ENCODE peak calls at places on chromosomes 11 and 22, in seven cellular contexts. One of them, this sample, is unnamed.
A peak's percentile ranks its signal among the peaks of the same experiment; 100 is the strongest.

GRCh38 chr11:27205269-27205668 is 157.7 kb downstream of the CCDC34 start:
- DNase-seq in transverse colon: no peak
- DNase-seq in NCI-H1694 treated with DMSO at 0.1 percent for 48 hours: no peak
- DNase-seq in HEK293T: no peak
- DNase-seq in NCI-H1048: no peak
- DNase-seq in T-cell: no peak
- DNase-seq in GM20000: no peak
- DNase-seq in this sample: no peak

GRCh38 chr11:1827095-1827797 is 7.5 kb upstream of the SYT8 start:
- DNase-seq in T-cell: no peak
- DNase-seq in NCI-H1048: peak; percentile 80
- DNase-seq in transverse colon: peak; percentile 71
- DNase-seq in GM20000: no peak
- DNase-seq in NCI-H1694 treated with DMSO at 0.1 percent for 48 hours: peak; percentile 45
- DNase-seq in HEK293T: no peak
- DNase-seq in this sample: no peak

GRCh38 chr11:44030276-44030932 is 17.4 kb upstream of the ACCSL start:
- DNase-seq in GM20000: no peak
- DNase-seq in transverse colon: no peak
- DNase-seq in HEK293T: no peak
- DNase-seq in NCI-H1048: no peak
- DNase-seq in T-cell: no peak
- DNase-seq in NCI-H1694 treated with DMSO at 0.1 percent for 48 hours: no peak
- DNase-seq in this sample: no peak

GRCh38 chr11:100932474-100933100 is 197.0 kb downstream of the PGR start:
- DNase-seq in NCI-H1048: no peak
- DNase-seq in GM20000: peak; percentile 14
- DNase-seq in T-cell: no peak
- DNase-seq in transverse colon: no peak
- DNase-seq in NCI-H1694 treated with DMSO at 0.1 percent for 48 hours: no peak
- DNase-seq in HEK293T: peak; percentile 24
- DNase-seq in this sample: no peak

GRCh38 chr22:42800731-42801536 is 56.1 kb downstream of the ARFGAP3 start:
- DNase-seq in HEK293T: no peak
- DNase-seq in NCI-H1694 treated with DMSO at 0.1 percent for 48 hours: no peak
- DNase-seq in GM20000: no peak
- DNase-seq in transverse colon: no peak
- DNase-seq in T-cell: no peak
- DNase-seq in NCI-H1048: no peak
- DNase-seq in this sample: no peak

GRCh38 chr22:44126807-44127206 is 53.9 kb upstream of the PARVG start:
- DNase-seq in GM20000: no peak
- DNase-seq in NCI-H1694 treated with DMSO at 0.1 percent for 48 hours: no peak
- DNase-seq in NCI-H1048: no peak
- DNase-seq in transverse colon: no peak
- DNase-seq in T-cell: no peak
- DNase-seq in HEK293T: no peak
- DNase-seq in this sample: no peak

GRCh38 chr22:50169181-50169759 is 1.3 kb upstream of the PANX2 start:
- DNase-seq in NCI-H1694 treated with DMSO at 0.1 percent for 48 hours: no peak
- DNase-seq in GM20000: no peak
- DNase-seq in HEK293T: no peak
- DNase-seq in transverse colon: no peak
- DNase-seq in T-cell: no peak
- DNase-seq in NCI-H1048: no peak
- DNase-seq in this sample: no peak

GRCh38 chr11:73259406-73260126 is 12.6 kb upstream of the P2RY6 start:
- DNase-seq in NCI-H1048: no peak
- DNase-seq in NCI-H1694 treated with DMSO at 0.1 percent for 48 hours: no peak
- DNase-seq in HEK293T: no peak
- DNase-seq in transverse colon: no peak
- DNase-seq in GM20000: no peak
- DNase-seq in T-cell: no peak
- DNase-seq in this sample: no peak

GRCh38 chr11:115345840-115346239 is 158.4 kb downstream of the CADM1 start:
- DNase-seq in transverse colon: no peak
- DNase-seq in NCI-H1048: no peak
- DNase-seq in T-cell: no peak
- DNase-seq in NCI-H1694 treated with DMSO at 0.1 percent for 48 hours: no peak
- DNase-seq in GM20000: no peak
- DNase-seq in HEK293T: no peak
- DNase-seq in this sample: no peak

GRCh38 chr22:45903355-45904149 is 73.4 kb downstream of the WNT7B start:
- DNase-seq in HEK293T: no peak
- DNase-seq in NCI-H1694 treated with DMSO at 0.1 percent for 48 hours: no peak
- DNase-seq in NCI-H1048: no peak
- DNase-seq in transverse colon: no peak
- DNase-seq in T-cell: no peak
- DNase-seq in GM20000: no peak
- DNase-seq in this sample: no peak

GRCh38 chr11:72781313-72782080 is 12.3 kb downstream of the STARD10 start:
- DNase-seq in NCI-H1694 treated with DMSO at 0.1 percent for 48 hours: no peak
- DNase-seq in transverse colon: peak; percentile 64
- DNase-seq in NCI-H1048: peak; percentile 11
- DNase-seq in GM20000: peak; percentile 89
- DNase-seq in T-cell: peak; percentile 53
- DNase-seq in HEK293T: peak; percentile 81
- DNase-seq in this sample: peak; percentile 77

GRCh38 chr22:28728621-28729313 is 12.9 kb downstream of the CHEK2 start:
- DNase-seq in GM20000: no peak
- DNase-seq in NCI-H1694 treated with DMSO at 0.1 percent for 48 hours: no peak
- DNase-seq in transverse colon: no peak
- DNase-seq in NCI-H1048: no peak
- DNase-seq in HEK293T: no peak
- DNase-seq in T-cell: no peak
- DNase-seq in this sample: no peak

GRCh38 chr11:115439385-115439784 is 64.8 kb downstream of the CADM1 start:
- DNase-seq in NCI-H1694 treated with DMSO at 0.1 percent for 48 hours: no peak
- DNase-seq in NCI-H1048: no peak
- DNase-seq in GM20000: no peak
- DNase-seq in T-cell: no peak
- DNase-seq in transverse colon: no peak
- DNase-seq in HEK293T: no peak
- DNase-seq in this sample: no peak

GRCh38 chr11:102361100-102362021 is 14.3 kb downstream of the BIRC2 start:
- DNase-seq in GM20000: no peak
- DNase-seq in NCI-H1694 treated with DMSO at 0.1 percent for 48 hours: no peak
- DNase-seq in transverse colon: no peak
- DNase-seq in HEK293T: no peak
- DNase-seq in T-cell: peak; percentile 42
- DNase-seq in NCI-H1048: no peak
- DNase-seq in this sample: no peak

GRCh38 chr22:39802682-39803081 is 90.9 kb downstream of the ENTHD1 start:
- DNase-seq in GM20000: no peak
- DNase-seq in NCI-H1694 treated with DMSO at 0.1 percent for 48 hours: no peak
- DNase-seq in transverse colon: no peak
- DNase-seq in HEK293T: no peak
- DNase-seq in NCI-H1048: no peak
- DNase-seq in T-cell: no peak
- DNase-seq in this sample: no peak

GRCh38 chr22:23828800-23829680 is 9.8 kb downstream of the DERL3 start:
- DNase-seq in transverse colon: no peak
- DNase-seq in GM20000: no peak
- DNase-seq in NCI-H1694 treated with DMSO at 0.1 percent for 48 hours: no peak
- DNase-seq in HEK293T: no peak
- DNase-seq in NCI-H1048: no peak
- DNase-seq in T-cell: no peak
- DNase-seq in this sample: no peak

GRCh38 chr11:125372911-125373310 is 123.2 kb downstream of the FEZ1 start:
- DNase-seq in T-cell: no peak
- DNase-seq in HEK293T: no peak
- DNase-seq in GM20000: no peak
- DNase-seq in transverse colon: no peak
- DNase-seq in NCI-H1694 treated with DMSO at 0.1 percent for 48 hours: no peak
- DNase-seq in NCI-H1048: no peak
- DNase-seq in this sample: no peak

GRCh38 chr11:68749061-68749491 is 2.2 kb downstream of the TESMIN start:
- DNase-seq in HEK293T: no peak
- DNase-seq in NCI-H1694 treated with DMSO at 0.1 percent for 48 hours: no peak
- DNase-seq in transverse colon: no peak
- DNase-seq in NCI-H1048: no peak
- DNase-seq in GM20000: no peak
- DNase-seq in T-cell: no peak
- DNase-seq in this sample: no peak

GRCh38 chr22:44479662-44480061 is 18.4 kb downstream of the RTL6 start:
- DNase-seq in transverse colon: no peak
- DNase-seq in NCI-H1694 treated with DMSO at 0.1 percent for 48 hours: no peak
- DNase-seq in HEK293T: no peak
- DNase-seq in NCI-H1048: no peak
- DNase-seq in GM20000: no peak
- DNase-seq in T-cell: no peak
- DNase-seq in this sample: no peak

GRCh38 chr11:253886-254270 is 17.1 kb downstream of the PSMD13 start:
- DNase-seq in NCI-H1694 treated with DMSO at 0.1 percent for 48 hours: no peak
- DNase-seq in NCI-H1048: no peak
- DNase-seq in T-cell: no peak
- DNase-seq in GM20000: no peak
- DNase-seq in HEK293T: no peak
- DNase-seq in transverse colon: no peak
- DNase-seq in this sample: no peak

GRCh38 chr11:20022363-20023081 is 137.8 kb downstream of the DBX1 start:
- DNase-seq in T-cell: no peak
- DNase-seq in transverse colon: no peak
- DNase-seq in NCI-H1694 treated with DMSO at 0.1 percent for 48 hours: no peak
- DNase-seq in GM20000: peak; percentile 13
- DNase-seq in NCI-H1048: no peak
- DNase-seq in HEK293T: peak; percentile 55
- DNase-seq in this sample: no peak

GRCh38 chr11:1497600-1497999 is 11.0 kb upstream of the MOB2 start:
- DNase-seq in HEK293T: no peak
- DNase-seq in NCI-H1694 treated with DMSO at 0.1 percent for 48 hours: no peak
- DNase-seq in transverse colon: no peak
- DNase-seq in NCI-H1048: no peak
- DNase-seq in T-cell: no peak
- DNase-seq in GM20000: no peak
- DNase-seq in this sample: no peak

GRCh38 chr22:31098633-31099110 is 8.7 kb downstream of the SELENOM start:
- DNase-seq in HEK293T: no peak
- DNase-seq in NCI-H1694 treated with DMSO at 0.1 percent for 48 hours: no peak
- DNase-seq in GM20000: no peak
- DNase-seq in transverse colon: peak; percentile 64
- DNase-seq in NCI-H1048: no peak
- DNase-seq in T-cell: no peak
- DNase-seq in this sample: peak; percentile 29

GRCh38 chr11:134101292-134101691 is 32.4 kb downstream of the JAM3 start:
- DNase-seq in T-cell: no peak
- DNase-seq in GM20000: no peak
- DNase-seq in NCI-H1694 treated with DMSO at 0.1 percent for 48 hours: no peak
- DNase-seq in transverse colon: no peak
- DNase-seq in NCI-H1048: no peak
- DNase-seq in HEK293T: no peak
- DNase-seq in this sample: no peak

GRCh38 chr11:14542384-14542783 is 22.2 kb upstream of the PSMA1 start:
- DNase-seq in T-cell: no peak
- DNase-seq in transverse colon: no peak
- DNase-seq in GM20000: no peak
- DNase-seq in NCI-H1694 treated with DMSO at 0.1 percent for 48 hours: no peak
- DNase-seq in HEK293T: no peak
- DNase-seq in NCI-H1048: no peak
- DNase-seq in this sample: no peak

GRCh38 chr11:8311366-8311765 is 47.7 kb upstream of the LMO1 start:
- DNase-seq in NCI-H1694 treated with DMSO at 0.1 percent for 48 hours: no peak
- DNase-seq in HEK293T: no peak
- DNase-seq in transverse colon: no peak
- DNase-seq in NCI-H1048: no peak
- DNase-seq in GM20000: no peak
- DNase-seq in T-cell: no peak
- DNase-seq in this sample: no peak

GRCh38 chr22:37245740-37246139 is 1.7 kb upstream of the RAC2 start:
- DNase-seq in NCI-H1048: no peak
- DNase-seq in T-cell: no peak
- DNase-seq in HEK293T: no peak
- DNase-seq in NCI-H1694 treated with DMSO at 0.1 percent for 48 hours: no peak
- DNase-seq in transverse colon: no peak
- DNase-seq in GM20000: no peak
- DNase-seq in this sample: no peak

This sample was measured in HuH-7.5.